ENCODE peak calls at places on chromosome 12, in eight cellular contexts. M is gastrocnemius medialis; B is heart right ventricle; J is colonic mucosa; K is dorsolateral prefrontal cortex; Z is psoas muscle; H is CD8-positive, alpha-beta memory T cell; V is breast epithelium. E is an unnamed sample.
A peak's percentile ranks its signal among the peaks of the same experiment; 100 is the strongest.

GRCh38 chr12:92136883-92137582 is 8.6 kb downstream of the BTG1 start:
- DNase-seq in M (no peak), B (no peak), J (no peak), K (no peak), Z (no peak), H (no peak), V (no peak), E (no peak)

GRCh38 chr12:56836800-56837663 is 73.9 kb downstream of the HSD17B6 start:
- DNase-seq in M (no peak), B (no peak), J (no peak), K (no peak), Z (no peak), H (peak; percentile 13), V (no peak), E (no peak)

GRCh38 chr12:117408161-117408791 is 46.9 kb upstream of the NOS1 start:
- DNase-seq in M (peak; percentile 66), B (no peak), J (peak; percentile 19), K (no peak), Z (peak; percentile 40), H (no peak), V (peak; percentile 76), E (peak; percentile 22)

GRCh38 chr12:109625131-109625559 is 51.6 kb downstream of the MVK start:
- DNase-seq in M (peak; percentile 90), B (no peak), J (peak; percentile 20), K (peak; percentile 70), Z (peak; percentile 79), H (no peak), V (no peak), E (peak; percentile 90)

GRCh38 chr12:109255377-109255776 is 53.7 kb downstream of the FOXN4 start:
- DNase-seq in M (no peak), B (no peak), J (no peak), K (no peak), Z (no peak), H (no peak), V (no peak), E (no peak)

GRCh38 chr12:93603762-93604161 is 31.3 kb downstream of the SOCS2 start:
- DNase-seq in M (no peak), B (no peak), J (no peak), K (no peak), Z (no peak), H (no peak), V (no peak), E (no peak)

GRCh38 chr12:128817115-128818015 is 6.4 kb downstream of the SLC15A4 start:
- DNase-seq in M (peak; percentile 94), B (peak; percentile 57), J (no peak), K (no peak), Z (peak; percentile 86), H (no peak), V (peak; percentile 53), E (no peak)

GRCh38 chr12:32151081-32151480 is 44.4 kb downstream of the BICD1 start:
- DNase-seq in M (no peak), B (no peak), J (no peak), K (no peak), Z (no peak), H (no peak), V (no peak), E (no peak)

GRCh38 chr12:111570090-111570961 is 28.8 kb downstream of the ATXN2 start:
- DNase-seq in M (no peak), B (no peak), J (no peak), K (no peak), Z (no peak), H (no peak), V (no peak), E (no peak)

GRCh38 chr12:2291182-2291832 is 238.5 kb downstream of the CACNA1C start:
- DNase-seq in M (no peak), B (no peak), J (peak; percentile 38), K (no peak), Z (no peak), H (peak; percentile 13), V (no peak), E (no peak)

GRCh38 chr12:89323568-89324218 is 28.6 kb downstream of the DUSP6 start:
- DNase-seq in M (no peak), B (no peak), J (no peak), K (no peak), Z (no peak), H (no peak), V (no peak), E (no peak)

GRCh38 chr12:33180921-33181320 is 258.7 kb downstream of the SYT10 start:
- DNase-seq in M (no peak), B (no peak), J (no peak), K (no peak), Z (no peak), H (no peak), V (no peak), E (no peak)

GRCh38 chr12:102522768-102523167 is 42.4 kb upstream of the IGF1 start:
- DNase-seq in M (no peak), B (no peak), J (no peak), K (no peak), Z (no peak), H (no peak), V (no peak), E (no peak)

GRCh38 chr12:88153959-88154358 is 11.9 kb downstream of the TMTC3 start:
- DNase-seq in M (no peak), B (no peak), J (no peak), K (no peak), Z (no peak), H (no peak), V (no peak), E (no peak)

GRCh38 chr12:13114251-13115052 is 11.0 kb upstream of the GSG1 start:
- DNase-seq in M (no peak), B (no peak), J (no peak), K (no peak), Z (no peak), H (no peak), V (no peak), E (no peak)

GRCh38 chr12:6772331-6772695 is at the start of gene LAG3:
- DNase-seq in M (no peak), B (no peak), J (peak; percentile 32), K (no peak), Z (no peak), H (no peak), V (no peak), E (no peak)

GRCh38 chr12:6774557-6775062 is 2.3 kb downstream of the LAG3 start:
- DNase-seq in M (no peak), B (no peak), J (no peak), K (no peak), Z (no peak), H (peak; percentile 78), V (no peak), E (no peak)

GRCh38 chr12:6771509-6772330 is 600 bp upstream of the LAG3 start:
- DNase-seq in M (no peak), B (no peak), J (no peak), K (no peak), Z (no peak), H (no peak), V (no peak), E (no peak)

GRCh38 chr12:6773662-6774351 is 1.5 kb downstream of the LAG3 start:
- DNase-seq in M (no peak), B (no peak), J (peak; percentile 40), K (no peak), Z (no peak), H (no peak), V (no peak), E (no peak)

GRCh38 chr12:6772729-6773661 is 675 bp downstream of the LAG3 start:
- DNase-seq in M (no peak), B (no peak), J (no peak), K (no peak), Z (no peak), H (no peak), V (no peak), E (no peak)
- H3K27ac ChIP-seq in M (no peak overlapping the region), B (no peak overlapping the region), J (no peak overlapping the region), K (no peak overlapping the region), Z (no peak overlapping the region), H (peak overlapping the region; percentile 75), V (peak overlapping the region; percentile 9), E (no peak overlapping the region)

DNA sequence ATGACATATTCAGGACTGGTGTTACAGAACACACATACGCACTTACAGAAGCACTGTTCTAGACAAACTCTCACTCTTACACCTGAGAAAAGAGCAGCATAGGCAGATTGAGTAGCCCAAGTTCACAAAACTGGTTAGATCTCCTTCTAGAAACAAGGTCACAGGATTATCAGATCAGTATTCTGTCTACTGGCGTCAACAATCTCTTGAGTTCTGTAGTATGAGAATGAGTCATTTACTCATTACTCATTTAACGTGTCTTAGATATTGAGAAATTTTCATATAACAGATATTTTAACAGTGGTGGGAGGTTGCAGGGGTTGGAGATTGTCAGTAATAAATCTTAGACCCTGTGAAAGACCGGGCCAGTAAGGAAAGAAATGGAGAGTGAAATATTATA is 2.8 kb upstream of the TSPAN8 start:
- DNase-seq in M (no peak), B (no peak), J (no peak), K (no peak), Z (no peak), H (no peak), V (no peak), E (no peak)
- H3K27ac ChIP-seq in M (no peak overlapping the region), B (no peak overlapping the region), J (peak overlapping the region; percentile 82), K (no peak overlapping the region), Z (no peak overlapping the region), H (no peak overlapping the region), V (no peak overlapping the region), E (no peak overlapping the region)

DNA sequence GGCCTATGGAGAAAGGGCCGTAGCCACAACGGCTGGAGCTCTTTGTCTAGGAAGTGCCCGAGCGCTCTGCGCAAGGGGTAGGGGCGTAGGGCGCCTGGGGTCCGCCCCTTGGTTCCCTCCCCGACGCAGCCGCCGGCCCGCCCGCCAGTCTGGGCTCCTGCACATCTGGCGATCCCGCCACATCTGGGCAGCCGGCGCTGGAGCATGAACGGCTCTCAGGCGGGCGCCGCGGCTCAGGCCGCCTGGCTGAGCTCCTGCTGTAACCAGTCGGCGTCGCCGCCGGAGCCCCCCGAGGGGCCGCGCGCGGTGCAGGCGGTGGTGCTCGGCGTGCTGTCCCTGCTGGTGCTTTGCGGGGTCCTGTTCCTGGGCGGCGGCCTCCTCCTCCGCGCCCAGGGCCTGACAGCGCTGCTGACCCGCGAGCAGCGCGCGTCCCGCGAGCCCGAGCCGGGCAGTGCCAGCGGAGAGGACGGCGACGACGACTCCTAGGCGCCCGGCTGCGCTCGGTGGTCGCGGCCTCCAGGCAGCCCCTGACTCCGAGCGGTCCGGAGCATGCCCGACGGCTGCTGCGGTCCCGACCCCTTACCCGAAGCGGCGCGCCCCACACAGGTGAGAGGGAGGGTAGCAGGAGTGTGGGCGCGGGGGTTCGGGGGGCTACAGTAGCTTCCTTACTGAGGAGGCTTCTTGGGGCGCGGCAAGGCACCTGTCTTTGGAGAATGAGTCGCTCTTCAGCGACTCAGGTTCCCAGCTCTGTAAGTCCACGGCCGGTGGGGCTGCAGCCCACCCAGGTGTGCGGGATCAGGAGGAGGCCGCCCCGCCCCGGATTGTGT is at the start of gene SMIM41:
- DNase-seq in M (no peak), B (peak; percentile 43), J (no peak), K (no peak), Z (no peak), H (no peak), V (no peak), E (no peak)
- H3K27ac ChIP-seq in M (peak within 1 kb of the TSS; percentile 72), B (no peak within 1 kb of the TSS), J (peak within 1 kb of the TSS; percentile 50), K (no peak within 1 kb of the TSS), Z (peak within 1 kb of the TSS; percentile 26), H (no peak within 1 kb of the TSS), V (peak within 1 kb of the TSS; percentile 89), E (no peak within 1 kb of the TSS)

DNA sequence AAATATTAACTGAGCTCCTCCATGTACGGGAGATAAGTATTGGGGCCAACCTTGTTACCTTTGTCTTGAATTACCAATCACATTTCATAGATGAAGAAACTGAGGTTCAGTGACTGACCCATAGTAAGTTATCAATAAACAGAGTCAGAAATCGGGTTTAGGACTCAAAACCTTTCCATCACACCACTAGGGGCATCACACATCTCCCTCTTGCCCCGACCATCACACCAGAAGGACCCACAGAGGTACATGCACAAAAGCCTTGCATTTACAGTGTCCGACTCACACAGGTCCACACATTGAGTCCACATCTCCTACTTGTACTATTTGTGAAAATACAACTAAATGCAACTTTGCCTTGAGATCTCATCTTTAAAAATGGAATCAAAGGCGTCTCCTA is 29.4 kb downstream of the KCNA5 start:
- DNase-seq in M (no peak), B (no peak), J (no peak), K (no peak), Z (no peak), H (no peak), V (no peak), E (no peak)
- H3K27ac ChIP-seq in M (no peak overlapping the region), B (no peak overlapping the region), J (no peak overlapping the region), K (no peak overlapping the region), Z (no peak overlapping the region), H (no peak overlapping the region), V (no peak overlapping the region), E (no peak overlapping the region)

E was measured in substantia nigra.